ENCODE peak calls at places on chromosomes 12 and 14, in five cellular contexts. R, I, F, B and S are unnamed samples.

GRCh38 chr14:21185506-21185905 is 29.6 kb upstream of the OR5AU1 start:
- DNase-seq in R (no peak), I (peak; percentile 17), F (no peak), B (peak; percentile 51), S (no peak)

GRCh38 chr12:116551952-116552749 is 7.0 kb upstream of the MAP1LC3B2 start:
- DNase-seq in R (no peak), I (peak; percentile 83), F (no peak), B (peak; percentile 73), S (peak; percentile 77)

GRCh38 chr12:43453761-43454160 is 98.2 kb downstream of the ADAMTS20 start:
- DNase-seq in R (no peak), I (peak; percentile 3), F (no peak), B (no peak), S (no peak)

GRCh38 chr12:26319511-26319910 is 124.1 kb downstream of the SSPN start:
- DNase-seq in R (no peak), I (peak; percentile 99), F (peak; percentile 54), B (no peak), S (peak; percentile 44)

GRCh38 chr12:49089831-49090773 is 4.5 kb downstream of the DHH start:
- DNase-seq in R (no peak), I (peak; percentile 73), F (peak; percentile 32), B (peak; percentile 59), S (peak; percentile 65)

GRCh38 chr14:67186369-67186768 is 2.9 kb upstream of the GARIN2 start:
- DNase-seq in R (no peak), I (no peak), F (no peak), B (no peak), S (no peak)

GRCh38 chr12:46371718-46372130 is 849 bp downstream of the SLC38A2 start:
- DNase-seq in R (peak; percentile 47), I (peak; percentile 83), F (peak; percentile 80), B (no peak), S (peak; percentile 73)

GRCh38 chr12:108649126-108649525 is 15.4 kb upstream of the SELPLG start:
- DNase-seq in R (no peak), I (peak; percentile 92), F (no peak), B (no peak), S (peak; percentile 72)

GRCh38 chr12:47032644-47033043 is 46.8 kb upstream of the PCED1B start:
- DNase-seq in R (no peak), I (peak; percentile 81), F (peak; percentile 72), B (peak; percentile 73), S (peak; percentile 84)

GRCh38 chr14:77376380-77376770 is 519 bp downstream of the TMED8 start:
- DNase-seq in R (peak; percentile 2), I (peak; percentile 56), F (no peak), B (peak; percentile 33), S (no peak)

GRCh38 chr14:55152052-55152753 is 23.2 kb downstream of the LGALS3 start:
- DNase-seq in R (no peak), I (peak; percentile 78), F (no peak), B (no peak), S (peak; percentile 80)

GRCh38 chr12:1634590-1635191 is 5.7 kb downstream of the WNT5B start:
- DNase-seq in R (peak; percentile 46), I (peak; percentile 92), F (peak; percentile 87), B (peak; percentile 50), S (peak; percentile 87)

GRCh38 chr14:94752575-94752974 is 17.3 kb downstream of the GSC start:
- DNase-seq in R (no peak), I (no peak), F (no peak), B (no peak), S (no peak)

GRCh38 chr12:15693233-15693911 is 95.8 kb downstream of the EPS8 start:
- DNase-seq in R (no peak), I (peak; percentile 68), F (no peak), B (no peak), S (no peak)

GRCh38 chr12:27434673-27435565 is 11.6 kb upstream of the SMCO2 start:
- DNase-seq in R (no peak), I (peak; percentile 50), F (peak; percentile 19), B (peak; percentile 44), S (peak; percentile 47)

GRCh38 chr14:75381642-75382041 is 46.2 kb upstream of the JDP2 start:
- DNase-seq in R (no peak), I (no peak), F (no peak), B (no peak), S (no peak)

GRCh38 chr12:57628280-57629191 is 4.5 kb downstream of the B4GALNT1 start:
- DNase-seq in R (no peak), I (no peak), F (no peak), B (no peak), S (no peak)

GRCh38 chr12:21026302-21026701 is 104.7 kb upstream of the SLCO1B1 start:
- DNase-seq in R (no peak), I (no peak), F (no peak), B (no peak), S (no peak)

GRCh38 chr12:84910549-84911241 is 1.9 kb downstream of the SLC6A15 start:
- DNase-seq in R (no peak), I (peak; percentile 63), F (peak; percentile 8), B (peak; percentile 9), S (peak; percentile 41)

GRCh38 chr12:26116829-26117228 is 8.0 kb downstream of the BHLHE41 start:
- DNase-seq in R (no peak), I (peak; percentile 51), F (no peak), B (no peak), S (peak; percentile 65)

GRCh38 chr14:70845601-70846000 is 36.3 kb upstream of the MAP3K9 start:
- DNase-seq in R (no peak), I (no peak), F (no peak), B (no peak), S (no peak)

GRCh38 chr14:28482644-28483043 is 283.9 kb upstream of the FOXG1 start:
- DNase-seq in R (no peak), I (no peak), F (no peak), B (no peak), S (no peak)

GRCh38 chr14:33014710-33015109 is 76.0 kb downstream of the NPAS3 start:
- DNase-seq in R (no peak), I (no peak), F (no peak), B (no peak), S (no peak)

GRCh38 chr14:92122351-92122677 is 545 bp downstream of the CPSF2 start:
- DNase-seq in R (no peak), I (peak; percentile 66), F (no peak), B (peak; percentile 36), S (peak; percentile 61)

GRCh38 chr12:57235728-57236131 is 6.2 kb downstream of the SHMT2 start:
- DNase-seq in R (no peak), I (no peak), F (no peak), B (no peak), S (no peak)

GRCh38 chr12:62335057-62335456 is 74.9 kb downstream of the USP15 start:
- DNase-seq in R (no peak), I (no peak), F (no peak), B (no peak), S (no peak)

GRCh38 chr12:7834701-7835100 is 38.0 kb downstream of the SLC2A14 start:
- DNase-seq in R (no peak), I (no peak), F (peak; percentile 10), B (no peak), S (no peak)

GRCh38 chr14:74855945-74856344 is 20.0 kb downstream of the PROX2 start:
- DNase-seq in R (no peak), I (no peak), F (no peak), B (no peak), S (no peak)

GRCh38 chr12:92927055-92927435 is 2.0 kb downstream of the EEA1 start:
- DNase-seq in R (peak; percentile 18), I (peak; percentile 72), F (peak; percentile 19), B (peak; percentile 33), S (peak; percentile 76)

GRCh38 chr12:12892670-12893290 is 1.4 kb downstream of the GPRC5A start:
- DNase-seq in R (no peak), I (no peak), F (no peak), B (no peak), S (no peak)

GRCh38 chr14:77641534-77642341 is 25.3 kb upstream of the SPTLC2 start:
- DNase-seq in R (peak; percentile 40), I (peak; percentile 82), F (no peak), B (peak; percentile 89), S (peak; percentile 67)

GRCh38 chr12:89273525-89273924 is 78.8 kb downstream of the DUSP6 start:
- DNase-seq in R (no peak), I (no peak), F (no peak), B (no peak), S (no peak)

GRCh38 chr12:68185598-68185997 is 26.1 kb upstream of the IFNG start:
- DNase-seq in R (no peak), I (no peak), F (no peak), B (no peak), S (no peak)

GRCh38 chr12:59839514-59839913 is 243.7 kb downstream of the SLC16A7 start:
- DNase-seq in R (no peak), I (peak; percentile 14), F (no peak), B (peak; percentile 17), S (peak; percentile 7)

GRCh38 chr12:9742665-9743064 is 9.8 kb upstream of the CLECL1 start:
- DNase-seq in R (no peak), I (no peak), F (no peak), B (no peak), S (no peak)

GRCh38 chr12:6392499-6392898 is 8.5 kb downstream of the LTBR start:
- DNase-seq in R (no peak), I (no peak), F (no peak), B (no peak), S (no peak)

GRCh38 chr14:78758333-78758732 is 588.2 kb downstream of the NRXN3 start:
- DNase-seq in R (no peak), I (peak; percentile 59), F (peak; percentile 43), B (peak; percentile 26), S (peak; percentile 36)

GRCh38 chr14:85991156-85991555 is 461.2 kb downstream of the FLRT2 start:
- DNase-seq in R (no peak), I (peak; percentile 3), F (no peak), B (no peak), S (peak; percentile 6)

GRCh38 chr14:35365130-35366047 is 39.2 kb downstream of the NFKBIA start:
- DNase-seq in R (no peak), I (peak; percentile 97), F (peak; percentile 88), B (peak; percentile 75), S (peak; percentile 79)